ENCODE peak calls at places on chromosomes 4 and X, in nine cellular contexts. O is GM23248; Y is ACHN; B is GM12892; D is fibroblast of lung; F is CD4-positive, alpha-beta memory T cell; E is germinal center; T is heart left ventricle; P is body of pancreas. I is an unnamed sample.

GRCh38 chr4:141706445-141706844 is 70.1 kb downstream of the IL15 start:
- DNase-seq in D (peak; percentile 28), B (no peak), O (no peak), T (no peak), F (no peak), P (no peak), Y (no peak), E (no peak), I (no peak)

GRCh38 chr4:130486841-130487240 is 1390.9 kb downstream of the C4orf33 start:
- DNase-seq in T (no peak), P (no peak), D (no peak), B (no peak), E (no peak), Y (no peak), F (no peak), O (no peak), I (no peak)

GRCh38 chrX:15848576-15848975 is 6.0 kb downstream of the AP1S2 start:
- DNase-seq in O (no peak), E (no peak), T (no peak), F (no peak), B (no peak), P (no peak), D (no peak), Y (no peak), I (no peak)

GRCh38 chr4:158938462-158939044 is 164.3 kb upstream of the RAPGEF2 start:
- DNase-seq in O (peak; percentile 40), E (no peak), P (no peak), B (no peak), T (no peak), D (peak; percentile 69), Y (no peak), F (no peak), I (no peak)

GRCh38 chrX:14073561-14073960 is 43.9 kb upstream of the GEMIN8 start:
- DNase-seq in T (no peak), B (no peak), O (peak; percentile 28), D (peak; percentile 24), E (no peak), F (no peak), Y (no peak), P (no peak), I (no peak)

GRCh38 chr4:84877051-84877833 is 89.2 kb downstream of the WDFY3 start:
- DNase-seq in F (no peak), O (peak; percentile 38), D (no peak), T (no peak), E (no peak), Y (no peak), B (no peak), P (no peak), I (no peak)

GRCh38 chrX:102846544-102847236 is 90.4 kb upstream of the RAB40AL start:
- DNase-seq in T (no peak), O (peak; percentile 83), D (peak; percentile 30), F (no peak), E (no peak), P (no peak), Y (peak; percentile 18), B (no peak), I (no peak)

GRCh38 chr4:53551963-53552362 is 39.3 kb downstream of the LNX1 start:
- DNase-seq in P (no peak), B (no peak), E (no peak), D (no peak), T (no peak), F (no peak), O (peak; percentile 72), Y (no peak), I (no peak)

GRCh38 chrX:80808160-80808735 is 1.4 kb downstream of the BRWD3 start:
- DNase-seq in P (peak; percentile 79), D (peak; percentile 71), E (peak; percentile 84), T (peak; percentile 71), B (peak; percentile 46), F (peak; percentile 85), O (peak; percentile 76), Y (peak; percentile 70), I (peak; percentile 81)

GRCh38 chr4:107654694-107655093 is 65.3 kb downstream of the PAPSS1 start:
- DNase-seq in O (no peak), T (no peak), Y (no peak), F (no peak), B (no peak), P (no peak), E (no peak), D (no peak), I (no peak)

GRCh38 chr4:37535872-37536271 is 150.3 kb downstream of the RELL1 start:
- DNase-seq in P (no peak), O (peak; percentile 44), B (no peak), T (no peak), E (no peak), F (no peak), D (no peak), Y (no peak), I (no peak)

GRCh38 chr4:97121493-97121892 is 1021.8 kb downstream of the STPG2 start:
- DNase-seq in T (no peak), Y (no peak), F (no peak), P (no peak), B (no peak), D (no peak), O (no peak), E (no peak), I (no peak)

GRCh38 chr4:124904723-124905390 is 192.3 kb upstream of the ANKRD50 start:
- DNase-seq in E (no peak), B (no peak), T (no peak), F (no peak), O (no peak), Y (no peak), P (no peak), D (no peak), I (no peak)

GRCh38 chr4:148962539-148963290 is 520.5 kb upstream of the NR3C2 start:
- DNase-seq in Y (no peak), O (peak; percentile 33), F (no peak), T (no peak), D (peak; percentile 3), E (no peak), P (no peak), B (no peak), I (no peak)

GRCh38 chrX:38929966-38930421 is 128.7 kb downstream of the MID1IP1 start:
- DNase-seq in O (peak; percentile 85), T (no peak), E (no peak), P (peak; percentile 28), Y (no peak), F (no peak), B (no peak), D (peak; percentile 63), I (no peak)

GRCh38 chr4:88531549-88531948 is 8.0 kb upstream of the PYURF start:
- DNase-seq in Y (no peak), D (peak; percentile 8), P (no peak), O (peak; percentile 46), E (no peak), T (no peak), B (no peak), F (no peak), I (no peak)

GRCh38 chr4:148007303-148007702 is 275.4 kb downstream of the ARHGAP10 start:
- DNase-seq in E (no peak), P (no peak), Y (peak; percentile 94), B (no peak), F (no peak), D (peak; percentile 98), T (no peak), O (peak; percentile 96), I (no peak)

GRCh38 chr4:168797176-168797575 is 212.9 kb downstream of the CBR4 start:
- DNase-seq in E (no peak), B (no peak), Y (peak; percentile 52), O (peak; percentile 79), F (no peak), T (no peak), D (peak; percentile 91), P (no peak), I (no peak)

GRCh38 chr4:102616661-102617060 is 115.5 kb downstream of the NFKB1 start:
- DNase-seq in B (no peak), T (no peak), E (peak; percentile 61), P (no peak), O (no peak), D (no peak), Y (no peak), F (peak; percentile 61), I (no peak)

I was measured in colonic mucosa.